ENCODE peak calls at places on chromosome 19, in four cellular contexts. One of them, this sample, is unnamed.

GRCh38 chr19:51164215-51164614 is 22.1 kb downstream of the SIGLEC7 start:
- DNase-seq in B cell: no peak
- DNase-seq in BJ: no peak
- DNase-seq in spleen: no peak
- DNase-seq in this sample: no peak

GRCh38 chr19:51873097-51873496 is 14.7 kb downstream of the ZNF577 start:
- DNase-seq in B cell: no peak
- DNase-seq in BJ: no peak
- DNase-seq in spleen: no peak
- DNase-seq in this sample: no peak

GRCh38 chr19:6672693-6673290 is 2.8 kb upstream of the TNFSF14 start:
- DNase-seq in B cell: no peak
- DNase-seq in BJ: no peak
- DNase-seq in spleen: peak; percentile 6
- DNase-seq in this sample: no peak

GRCh38 chr19:39533003-39533512 is 406 bp upstream of the EID2B start:
- DNase-seq in B cell: no peak
- DNase-seq in BJ: no peak
- DNase-seq in spleen: no peak
- DNase-seq in this sample: no peak

GRCh38 chr19:12629215-12629614 is 18.5 kb downstream of the ZNF791 start:
- DNase-seq in B cell: no peak
- DNase-seq in BJ: no peak
- DNase-seq in spleen: no peak
- DNase-seq in this sample: no peak

GRCh38 chr19:22634450-22634827 is 315 bp downstream of the ZNF492 start:
- DNase-seq in B cell: no peak
- DNase-seq in BJ: no peak
- DNase-seq in spleen: peak; percentile 54
- DNase-seq in this sample: no peak

GRCh38 chr19:41412953-41413352 is 14.2 kb downstream of the B3GNT8 start:
- DNase-seq in B cell: no peak
- DNase-seq in BJ: no peak
- DNase-seq in spleen: no peak
- DNase-seq in this sample: no peak

GRCh38 chr19:49455729-49456128 is 2.7 kb downstream of the ALDH16A1 start:
- DNase-seq in B cell: no peak
- DNase-seq in BJ: no peak
- DNase-seq in spleen: no peak
- DNase-seq in this sample: no peak

GRCh38 chr19:4064551-4065260 is 2.0 kb downstream of the ZBTB7A start:
- DNase-seq in B cell: peak; percentile 54
- DNase-seq in BJ: no peak
- DNase-seq in spleen: peak; percentile 93
- DNase-seq in this sample: no peak

GRCh38 chr19:39045506-39045905 is 13.2 kb upstream of the FBXO27 start:
- DNase-seq in B cell: no peak
- DNase-seq in BJ: no peak
- DNase-seq in spleen: no peak
- DNase-seq in this sample: no peak

DNA sequence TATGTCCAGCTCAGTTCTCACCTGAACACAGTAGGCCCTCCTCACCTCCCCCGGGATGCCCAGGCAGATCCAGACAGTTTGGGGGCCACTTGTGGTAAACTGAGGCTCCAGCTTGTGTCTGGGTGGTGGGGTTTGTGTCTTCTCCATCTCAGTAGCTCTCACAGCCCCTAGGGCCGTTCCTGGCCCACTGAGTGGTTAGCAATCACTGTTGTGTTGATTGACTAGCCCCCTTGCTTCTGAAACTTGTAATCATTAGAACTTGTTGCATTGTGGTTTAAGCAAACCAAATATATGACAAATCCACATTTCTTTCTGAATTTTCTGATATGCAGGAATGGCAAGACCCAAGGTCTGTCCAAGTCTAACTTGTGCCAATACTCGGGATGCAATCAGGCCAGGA is 13.9 kb upstream of the ZNF536 start:
- DNase-seq in B cell: no peak
- DNase-seq in BJ: no peak
- DNase-seq in spleen: no peak
- DNase-seq in this sample: no peak
- TF ChIP-seq CTCF in B cell: no peak
- TF ChIP-seq CTCF in BJ: no peak
- TF ChIP-seq CTCF in spleen: no peak
- TF ChIP-seq CTCF in this sample: no peak

DNA sequence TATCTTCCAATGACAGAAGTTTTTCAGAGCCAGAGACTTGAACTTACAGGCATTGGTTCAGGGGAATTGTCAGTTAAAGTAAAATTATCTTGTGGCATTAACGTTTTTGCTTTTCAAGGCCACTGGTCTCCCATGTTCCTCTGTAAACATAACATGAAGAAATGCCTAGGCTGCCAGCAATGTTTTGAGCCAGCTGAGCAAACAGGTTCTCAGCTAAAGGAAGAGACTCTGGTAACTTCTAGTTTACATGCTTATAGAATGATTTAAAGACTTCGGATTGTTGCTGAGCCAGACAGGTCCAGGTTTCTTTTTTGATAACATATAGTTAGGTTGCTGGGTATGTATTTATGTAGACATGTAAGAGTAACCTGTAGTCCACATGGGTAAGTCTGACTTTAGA is 35.7 kb downstream of the ZNF493 start:
- DNase-seq in B cell: no peak
- DNase-seq in BJ: no peak
- DNase-seq in spleen: no peak
- DNase-seq in this sample: no peak
- TF ChIP-seq CTCF in B cell: no peak
- TF ChIP-seq CTCF in BJ: no peak
- TF ChIP-seq CTCF in spleen: no peak
- TF ChIP-seq CTCF in this sample: no peak

GRCh38 chr19:19032420-19033175 is 719 bp downstream of the SUGP2 start:
- DNase-seq in B cell: peak; percentile 72
- DNase-seq in BJ: peak; percentile 64
- DNase-seq in spleen: peak; percentile 89
- DNase-seq in this sample: peak; percentile 97
- TF ChIP-seq CTCF in B cell: no peak
- TF ChIP-seq CTCF in BJ: peak; percentile 16
- TF ChIP-seq CTCF in spleen: no peak
- TF ChIP-seq CTCF in this sample: no peak

DNA sequence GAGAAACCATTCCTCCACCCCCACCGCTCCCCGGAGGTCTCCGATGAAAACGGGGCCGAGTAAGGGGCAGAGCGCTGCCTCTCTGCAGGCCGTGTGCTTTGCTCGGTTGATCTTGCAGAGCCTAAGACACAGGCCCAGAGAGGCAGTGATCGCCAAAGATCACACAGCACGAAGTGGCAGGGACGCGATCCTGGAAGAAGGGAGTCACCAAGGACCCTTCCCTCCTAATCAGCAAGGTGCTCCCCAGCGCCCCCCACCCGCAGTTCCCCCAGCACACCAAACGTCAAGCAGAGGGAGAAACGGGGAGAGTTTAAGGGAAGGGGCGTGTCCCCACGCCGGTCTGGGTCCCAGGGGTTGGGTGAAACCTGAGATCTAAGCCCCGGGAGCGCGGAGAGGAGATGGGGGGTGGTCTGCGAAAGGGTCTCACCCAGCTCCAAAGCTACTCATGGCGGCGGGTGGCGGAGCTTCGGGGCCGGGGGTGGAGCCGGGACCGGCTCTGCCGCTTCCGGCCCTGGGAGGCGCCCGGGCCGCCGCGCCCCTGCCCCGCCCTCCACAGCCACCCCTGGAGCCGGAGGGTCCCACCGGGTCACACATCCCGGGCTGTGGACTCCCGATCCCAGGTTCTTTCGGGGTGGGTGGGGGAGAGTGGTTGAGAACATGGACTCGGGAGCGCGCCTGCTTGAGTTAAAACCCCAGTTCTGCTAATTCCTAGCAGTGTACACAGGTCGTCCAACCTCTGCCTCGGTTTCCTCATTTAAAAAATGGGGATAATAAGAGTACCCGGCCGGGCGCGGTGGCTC is at the start of gene EML2:
- DNase-seq in B cell: peak; percentile 58
- DNase-seq in BJ: no peak
- DNase-seq in spleen: peak; percentile 93
- DNase-seq in this sample: peak; percentile 76
- TF ChIP-seq CTCF in B cell: peak; percentile 42
- TF ChIP-seq CTCF in BJ: peak; percentile 55
- TF ChIP-seq CTCF in spleen: peak; percentile 24
- TF ChIP-seq CTCF in this sample: peak; percentile 43

GRCh38 chr19:28234637-28235036 is 978.3 kb downstream of the UQCRFS1 start:
- DNase-seq in B cell: no peak
- DNase-seq in BJ: no peak
- DNase-seq in spleen: no peak
- DNase-seq in this sample: no peak

GRCh38 chr19:28242317-28242927 is 970.5 kb downstream of the UQCRFS1 start:
- DNase-seq in B cell: no peak
- DNase-seq in BJ: no peak
- DNase-seq in spleen: no peak
- DNase-seq in this sample: no peak

GRCh38 chr19:28244966-28245365 is 968.0 kb downstream of the UQCRFS1 start:
- DNase-seq in B cell: no peak
- DNase-seq in BJ: no peak
- DNase-seq in spleen: no peak
- DNase-seq in this sample: no peak

GRCh38 chr19:28235606-28236125 is 977.3 kb downstream of the UQCRFS1 start:
- DNase-seq in B cell: no peak
- DNase-seq in BJ: no peak
- DNase-seq in spleen: no peak
- DNase-seq in this sample: no peak

DNA sequence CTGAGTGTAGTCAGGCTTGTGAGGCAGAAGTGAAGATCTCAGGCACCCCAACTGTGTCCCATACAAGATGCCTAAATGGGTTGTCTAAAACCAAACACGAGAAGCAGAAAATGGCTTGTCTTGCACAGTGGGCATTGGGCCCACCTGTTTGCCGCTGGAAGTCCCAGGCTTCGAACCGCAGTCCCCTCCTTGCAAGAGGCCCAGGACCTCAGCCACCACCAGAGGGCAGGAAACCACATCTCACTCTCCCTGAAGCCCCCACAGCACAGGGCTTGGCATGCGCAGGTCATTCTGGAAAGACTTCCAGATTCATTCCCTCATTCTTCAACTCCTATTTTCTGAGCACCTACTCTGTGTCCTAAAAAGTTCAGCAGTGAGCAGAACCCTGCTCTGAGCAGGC is 973.7 kb downstream of the UQCRFS1 start:
- DNase-seq in B cell: no peak
- DNase-seq in BJ: no peak
- DNase-seq in spleen: no peak
- DNase-seq in this sample: no peak
- TF ChIP-seq CTCF in B cell: no peak
- TF ChIP-seq CTCF in BJ: peak; percentile 20
- TF ChIP-seq CTCF in spleen: no peak
- TF ChIP-seq CTCF in this sample: no peak

DNA sequence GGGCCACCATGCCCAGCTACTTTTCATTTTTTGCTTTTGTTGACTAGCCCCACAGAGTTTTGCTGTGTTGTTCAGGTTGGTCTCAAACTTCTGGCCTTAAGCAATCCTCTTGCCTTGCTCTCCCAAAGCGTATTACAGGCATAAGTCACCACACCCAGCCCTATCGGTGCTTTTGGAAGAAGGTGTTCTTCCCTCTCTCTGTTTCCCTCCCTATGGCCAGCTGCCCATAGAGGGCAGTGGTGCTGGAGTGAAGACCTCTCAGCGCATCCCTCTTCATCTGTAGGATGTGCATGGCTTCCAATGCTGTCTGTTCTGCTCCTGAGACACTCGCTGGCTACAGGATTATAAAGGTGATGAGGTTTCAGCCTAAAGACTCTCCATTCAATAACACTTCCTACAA is 1.3 kb upstream of the CD22 start:
- DNase-seq in B cell: no peak
- DNase-seq in BJ: no peak
- DNase-seq in spleen: no peak
- DNase-seq in this sample: no peak
- TF ChIP-seq CTCF in B cell: no peak
- TF ChIP-seq CTCF in BJ: peak; percentile 27
- TF ChIP-seq CTCF in spleen: no peak
- TF ChIP-seq CTCF in this sample: peak; percentile 54